ENCODE peak calls at places on chromosomes 3 and 15, in four cellular contexts. I, H, T and P are unnamed samples.

GRCh38 chr3:27486328-27486727 is 2.1 kb upstream of the SLC4A7 start:
- DNase-seq in I (no peak), H (no peak), T (no peak), P (peak)

GRCh38 chr3:57575966-57576610 is 20.0 kb downstream of the PDE12 start:
- DNase-seq in T (no peak), I (no peak), H (no peak), P (no peak)

GRCh38 chr3:147921044-147921443 is 511.9 kb downstream of the ZIC1 start:
- DNase-seq in I (no peak), H (no peak), T (no peak), P (no peak)

GRCh38 chr3:128285042-128285924 is 132.0 kb downstream of the EEFSEC start:
- DNase-seq in T (no peak), H (no peak), I (no peak), P (no peak)

GRCh38 chr3:150520408-150520807 is 25.9 kb downstream of the SERP1 start:
- DNase-seq in I (no peak), H (no peak), T (no peak), P (no peak)

GRCh38 chr15:26773917-26774316 is 1.1 kb upstream of the GABRB3 start:
- DNase-seq in I (peak), H (no peak), T (no peak), P (no peak)

GRCh38 chr15:72856549-72857040 is 73.0 kb upstream of the ADPGK start:
- DNase-seq in H (no peak), T (no peak), I (no peak), P (no peak)

GRCh38 chr3:16124636-16125035 is 49.8 kb upstream of the GALNT15 start:
- DNase-seq in I (no peak), T (no peak), H (no peak), P (no peak)

GRCh38 chr15:48624700-48625099 is 20.8 kb downstream of the FBN1 start:
- DNase-seq in H (no peak), T (no peak), I (no peak), P (no peak)

DNA sequence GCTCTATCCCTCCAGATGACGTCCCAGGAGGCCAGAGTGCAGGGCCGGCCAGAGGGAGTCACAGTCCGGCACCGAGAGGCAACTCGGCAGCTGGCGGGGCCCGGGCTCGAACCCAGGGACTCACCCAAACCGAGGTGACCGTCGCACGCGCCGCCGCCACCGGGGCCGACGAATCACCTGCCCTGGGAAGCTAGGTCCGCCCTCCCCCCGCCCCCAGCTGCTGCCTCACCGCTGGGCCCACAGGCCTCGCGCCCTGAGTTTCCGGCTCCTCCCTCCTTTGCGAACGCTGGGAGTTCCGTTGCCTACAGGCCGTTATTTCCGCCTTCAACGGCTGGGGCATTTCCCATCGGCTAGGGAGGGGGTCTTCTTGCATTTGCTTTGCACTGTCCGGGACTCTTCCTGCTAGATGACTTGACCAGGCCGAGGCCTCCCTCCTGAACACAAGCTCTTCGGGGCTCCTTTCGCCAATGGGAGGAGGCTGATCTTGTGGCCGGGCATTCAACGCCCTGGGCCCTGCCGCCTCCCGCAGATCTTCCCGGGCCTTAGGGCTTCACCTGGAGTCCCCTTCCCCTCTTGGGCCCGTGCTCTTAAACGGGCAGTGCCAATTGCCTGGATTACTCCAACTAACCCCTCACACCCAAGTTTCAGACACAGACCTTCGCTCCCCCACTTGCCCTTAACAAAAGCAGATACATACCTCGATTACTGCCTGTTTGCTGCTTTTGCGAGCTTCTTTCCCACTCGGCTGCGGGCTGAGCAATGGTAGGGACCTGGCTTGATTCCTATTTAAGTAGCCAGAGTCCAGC is at the start of gene SNUPN:
- DNase-seq in T (peak), H (peak), I (peak), P (peak)
- TF ChIP-seq POLR2A in T (peak), H (no peak), I (peak), P (peak)

GRCh38 chr3:104952160-104952559 is 414.5 kb upstream of the ALCAM start:
- DNase-seq in T (no peak), I (no peak), H (no peak), P (no peak)

GRCh38 chr3:104956620-104957345 is 409.9 kb upstream of the ALCAM start:
- DNase-seq in I (no peak), T (no peak), H (no peak), P (no peak)

GRCh38 chr3:104952587-104952986 is 414.1 kb upstream of the ALCAM start:
- DNase-seq in H (peak), T (no peak), I (peak), P (no peak)

GRCh38 chr3:104947946-104948345 is 418.8 kb upstream of the ALCAM start:
- DNase-seq in T (no peak), H (no peak), I (no peak), P (no peak)

DNA sequence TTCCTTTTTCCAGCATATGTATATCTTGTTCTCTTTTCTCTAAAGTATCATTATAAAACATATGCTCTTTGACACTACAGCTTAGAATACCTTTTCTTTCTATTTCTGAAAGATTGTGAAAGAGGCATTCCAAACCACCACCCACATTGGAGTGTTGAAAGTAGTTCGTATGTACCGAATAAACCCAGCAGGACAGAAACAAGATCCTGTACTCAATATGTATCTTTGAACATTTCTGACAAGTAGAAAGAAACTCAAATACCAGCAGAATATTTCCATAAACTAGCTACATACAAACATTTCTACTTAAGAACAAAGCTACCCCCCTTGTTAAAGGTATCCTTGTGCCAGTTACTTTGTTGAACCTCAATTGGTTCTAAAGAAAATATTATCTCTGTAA is 415.3 kb upstream of the ALCAM start:
- DNase-seq in I (no peak), H (no peak), T (no peak), P (no peak)
- H3K27ac ChIP-seq in I (no peak), H (no peak), T (no peak), P (no peak)

GRCh38 chr15:43218908-43219706 is 1.7 kb downstream of the EPB42 start:
- DNase-seq in T (no peak), I (no peak), H (no peak), P (no peak)
- TF ChIP-seq CTCF in T (no peak), I (no peak), H (no peak), P (no peak)

DNA sequence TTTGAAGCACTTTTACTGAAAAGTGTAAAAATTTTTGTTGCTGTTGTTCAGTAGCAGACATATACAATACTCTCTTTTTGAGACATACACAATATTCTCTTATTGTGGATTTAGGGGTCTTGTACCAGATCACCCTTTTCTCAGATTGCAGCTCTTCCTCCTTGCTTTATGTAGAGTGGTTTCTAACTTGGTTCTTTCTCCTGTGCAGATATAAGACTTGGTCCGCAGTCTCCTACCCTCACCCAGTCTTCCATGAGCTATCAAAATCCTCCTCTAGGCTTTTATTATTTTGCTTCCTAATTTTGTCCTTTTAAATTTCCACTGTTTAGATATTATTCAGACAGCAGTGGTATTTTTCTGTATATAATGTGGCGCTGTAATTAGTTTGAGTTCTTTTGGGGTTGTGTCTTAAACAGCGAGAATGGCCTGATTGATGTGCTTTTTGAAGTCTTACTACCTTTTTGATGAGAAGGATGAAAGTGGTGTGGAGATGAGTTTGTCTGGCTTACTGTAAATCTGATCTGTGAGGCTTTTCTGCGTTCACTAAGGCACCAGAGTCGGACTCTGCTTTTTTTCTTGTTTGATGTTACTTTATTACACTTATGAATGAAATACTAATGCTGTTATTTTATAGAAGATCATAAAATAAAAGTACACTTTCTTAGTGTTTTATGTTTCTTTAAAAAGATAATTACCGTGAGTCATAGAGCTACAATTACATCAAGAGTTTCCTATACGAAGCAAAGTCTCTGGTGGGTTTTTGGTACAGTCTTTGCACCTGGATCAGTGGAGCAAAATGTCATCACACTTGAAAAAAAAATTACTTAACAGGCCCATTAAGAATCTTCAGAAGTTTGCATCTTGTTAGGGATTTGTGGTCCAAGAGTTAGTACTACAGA is 27.8 kb downstream of the FNDC3B start:
- DNase-seq in H (no peak), I (no peak), T (no peak), P (no peak)
- TF ChIP-seq POLR2A in H (no peak), I (no peak), T (no peak), P (no peak)

GRCh38 chr15:99438691-99439523 is 126.9 kb upstream of the MEF2A start:
- DNase-seq in H (peak), I (no peak), T (peak), P (no peak)
- H3K27ac ChIP-seq in H (peak), I (no peak), T (peak), P (no peak)

GRCh38 chr3:117586161-117586560 is 876.6 kb downstream of the TUSC7 start:
- DNase-seq in I (no peak), H (no peak), T (no peak), P (no peak)

GRCh38 chr3:117587416-117587815 is 877.8 kb downstream of the TUSC7 start:
- DNase-seq in T (no peak), I (no peak), H (no peak), P (no peak)

GRCh38 chr3:117589454-117589853 is 879.9 kb downstream of the TUSC7 start:
- DNase-seq in H (no peak), I (no peak), T (no peak), P (no peak)
- TF ChIP-seq CTCF in H (no peak), I (no peak), T (no peak), P (no peak)